ENCODE peak calls at places on chromosome 13, in seven cellular contexts. J is fibroblast of pulmonary artery, T is ascending aorta, H is A549, V is left lung, P is AG10803, M is mucosa of descending colon. E is an unnamed sample.

GRCh38 chr13:78147905-78148304 is 229.3 kb upstream of the EDNRB start:
- DNase-seq in P (peak), V (no peak), J (peak), H (peak), T (no peak), M (no peak), E (peak)

GRCh38 chr13:50085063-50085462 is 69.8 kb downstream of the KCNRG start:
- DNase-seq in V (no peak), J (peak), H (peak), T (no peak), P (no peak), M (no peak), E (peak)

GRCh38 chr13:45084515-45084914 is 35.8 kb upstream of the GTF2F2 start:
- DNase-seq in M (no peak), J (no peak), H (no peak), P (no peak), T (no peak), V (no peak), E (no peak)

GRCh38 chr13:73702419-73703071 is 431.7 kb downstream of the KLF12 start:
- DNase-seq in T (no peak), H (no peak), J (no peak), M (no peak), V (no peak), P (no peak), E (peak)

GRCh38 chr13:35936579-35936978 is 194.6 kb downstream of the DCLK1 start:
- DNase-seq in J (no peak), P (no peak), V (no peak), M (no peak), H (no peak), T (no peak), E (no peak)

GRCh38 chr13:66556306-66556705 is 673.8 kb downstream of the PCDH9 start:
- DNase-seq in V (no peak), T (no peak), H (no peak), M (no peak), P (peak), J (peak), E (no peak)

GRCh38 chr13:112510002-112510780 is 77.8 kb downstream of the TUBGCP3 start:
- DNase-seq in V (peak), H (peak), J (peak), P (peak), T (no peak), M (peak), E (peak)

GRCh38 chr13:113949546-113949945 is 24.3 kb downstream of the C13orf46 start:
- DNase-seq in H (no peak), T (no peak), M (no peak), P (no peak), J (no peak), V (no peak), E (no peak)

GRCh38 chr13:29905845-29906244 is 55.4 kb upstream of the UBL3 start:
- DNase-seq in V (peak), M (peak), J (peak), T (no peak), H (peak), P (peak), E (peak)

GRCh38 chr13:38636756-38637155 is 50.1 kb upstream of the FREM2 start:
- DNase-seq in T (no peak), V (no peak), M (peak), P (no peak), H (no peak), J (no peak), E (peak)

GRCh38 chr13:44703371-44703770 is 127.2 kb upstream of the TSC22D1 start:
- DNase-seq in M (no peak), J (peak), P (peak), H (no peak), T (no peak), V (no peak), E (peak)

GRCh38 chr13:21686761-21687391 is 16.0 kb downstream of the FGF9 start:
- DNase-seq in P (no peak), M (no peak), H (no peak), V (no peak), T (no peak), J (no peak), E (no peak)

GRCh38 chr13:81488021-81488420 is 1147.1 kb upstream of the SPRY2 start:
- DNase-seq in H (no peak), P (no peak), V (no peak), M (no peak), T (no peak), J (peak), E (no peak)

GRCh38 chr13:37058801-37059135 is 720 bp downstream of the SUPT20H start:
- DNase-seq in H (no peak), T (no peak), M (peak), P (no peak), J (no peak), V (no peak), E (peak)

GRCh38 chr13:113735750-113736149 is 23.3 kb upstream of the TMEM255B start:
- DNase-seq in T (no peak), M (no peak), H (no peak), P (no peak), J (no peak), V (no peak), E (no peak)

GRCh38 chr13:48636550-48636949 is 17.2 kb upstream of the CYSLTR2 start:
- DNase-seq in H (no peak), T (no peak), M (no peak), P (peak), J (peak), V (no peak), E (peak)

GRCh38 chr13:33676700-33677048 is 141.3 kb upstream of the RFC3 start:
- DNase-seq in P (peak), T (peak), J (peak), V (peak), H (peak), M (peak), E (peak)

GRCh38 chr13:42746846-42747245 is 34.5 kb upstream of the FAM216B start:
- DNase-seq in J (no peak), T (no peak), M (no peak), V (no peak), H (no peak), P (no peak), E (peak)

GRCh38 chr13:97307882-97308624 is 85.9 kb downstream of the MBNL2 start:
- DNase-seq in P (peak), M (no peak), V (no peak), H (peak), J (peak), T (no peak), E (peak)

GRCh38 chr13:78497702-78498319 is 105.5 kb downstream of the POU4F1 start:
- DNase-seq in P (no peak), T (no peak), M (no peak), J (no peak), V (no peak), H (no peak), E (no peak)

GRCh38 chr13:18944501-18945068 is 237.0 kb downstream of the TUBA3C start:
- DNase-seq in P (no peak), H (no peak), V (no peak), T (peak), M (no peak), J (no peak), E (no peak)

GRCh38 chr13:106612688-106613087 is 44.8 kb upstream of the ARGLU1 start:
- DNase-seq in H (no peak), T (no peak), V (no peak), P (peak), J (peak), M (peak), E (peak)

GRCh38 chr13:33452873-33453558 is 167.5 kb upstream of the STARD13 start:
- DNase-seq in H (no peak), T (no peak), P (no peak), V (no peak), J (no peak), M (no peak), E (no peak)

GRCh38 chr13:86399572-86399971 is 600.4 kb upstream of the SLITRK6 start:
- DNase-seq in H (no peak), P (no peak), V (no peak), M (no peak), T (no peak), J (no peak), E (no peak)

GRCh38 chr13:59823495-59823894 is 340.2 kb downstream of the DIAPH3 start:
- DNase-seq in P (peak), M (no peak), H (peak), J (peak), T (no peak), V (no peak), E (peak)

GRCh38 chr13:46588019-46588418 is 35.0 kb downstream of the LRCH1 start:
- DNase-seq in H (no peak), M (no peak), T (no peak), V (no peak), J (no peak), P (no peak), E (no peak)
- H3K4me3 ChIP-seq in H (no peak), M (no peak), T (no peak), V (no peak), J (no peak), P (no peak), E (no peak)

GRCh38 chr13:62019858-62020257 is 604.2 kb upstream of the PCDH20 start:
- DNase-seq in H (no peak), V (no peak), M (no peak), P (no peak), T (no peak), J (no peak), E (no peak)

DNA sequence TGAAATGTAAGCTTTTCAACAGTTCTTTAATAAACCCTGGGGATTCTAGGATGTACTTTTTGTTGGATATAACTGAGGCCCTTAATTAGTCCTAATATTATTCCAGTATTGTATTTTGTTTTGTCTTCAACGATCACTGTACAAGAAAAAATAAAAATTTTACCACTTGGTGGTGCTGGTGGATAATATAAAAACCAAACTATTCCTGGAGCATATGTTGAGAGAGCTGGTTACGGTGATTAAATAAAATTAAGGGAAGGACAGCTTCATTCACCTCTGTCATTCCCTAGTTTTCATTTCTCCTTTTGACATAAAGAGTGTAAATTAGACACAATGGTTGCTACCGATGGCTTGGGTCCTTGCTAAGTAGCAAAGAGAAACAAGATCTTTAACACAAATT is 598.6 kb upstream of the PCDH20 start:
- DNase-seq in M (no peak), T (no peak), J (peak), H (peak), V (no peak), P (no peak), E (peak)
- TF ChIP-seq CTCF in M (no peak), T (no peak), J (no peak), H (peak), V (no peak), P (no peak), E (peak)

DNA sequence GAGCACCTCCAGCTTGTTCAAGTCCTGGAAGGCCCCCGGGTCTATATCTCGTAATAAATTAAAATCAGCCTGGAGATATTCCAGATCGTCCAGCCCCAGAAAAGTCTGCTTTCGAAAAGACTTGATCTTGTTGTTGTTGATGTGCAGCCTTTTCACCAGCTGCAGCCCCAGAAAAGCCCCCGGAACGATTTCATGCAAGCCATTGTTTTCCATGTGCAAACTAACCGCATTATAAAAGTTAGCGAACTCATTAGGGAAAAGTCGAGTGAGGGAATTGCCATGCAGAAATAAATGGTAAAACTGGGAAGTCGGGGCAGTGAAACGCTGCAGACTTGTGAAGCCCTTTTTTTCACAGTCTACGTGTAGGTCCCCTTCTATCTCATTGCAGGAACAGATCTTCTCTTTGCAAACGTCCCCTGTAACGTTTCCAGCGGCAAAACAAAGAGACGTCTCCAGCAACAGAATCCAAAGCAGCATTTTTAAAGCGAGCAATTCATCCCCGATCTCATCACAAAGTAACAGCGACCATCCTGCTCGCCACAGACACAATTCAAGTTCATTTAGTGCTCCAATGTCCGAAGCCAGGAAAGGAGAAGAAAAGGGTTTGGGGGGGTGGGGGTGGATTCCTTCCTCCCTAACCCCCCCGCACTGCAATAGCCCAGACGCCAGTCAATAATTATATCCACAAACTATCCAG is 1.1 kb downstream of the SLITRK1 start:
- DNase-seq in M (no peak), P (no peak), H (no peak), J (no peak), T (no peak), V (no peak), E (no peak)
- H3K4me3 ChIP-seq in M (no peak), P (peak), H (peak), J (no peak), T (peak), V (no peak), E (peak)

GRCh38 chr13:94656766-94657165 is 55.1 kb downstream of the GPR180 start:
- DNase-seq in M (no peak), J (peak), V (no peak), T (no peak), P (peak), H (peak), E (peak)
- TF ChIP-seq CTCF in M (no peak), J (peak), V (no peak), T (no peak), P (peak), H (no peak), E (peak)

DNA sequence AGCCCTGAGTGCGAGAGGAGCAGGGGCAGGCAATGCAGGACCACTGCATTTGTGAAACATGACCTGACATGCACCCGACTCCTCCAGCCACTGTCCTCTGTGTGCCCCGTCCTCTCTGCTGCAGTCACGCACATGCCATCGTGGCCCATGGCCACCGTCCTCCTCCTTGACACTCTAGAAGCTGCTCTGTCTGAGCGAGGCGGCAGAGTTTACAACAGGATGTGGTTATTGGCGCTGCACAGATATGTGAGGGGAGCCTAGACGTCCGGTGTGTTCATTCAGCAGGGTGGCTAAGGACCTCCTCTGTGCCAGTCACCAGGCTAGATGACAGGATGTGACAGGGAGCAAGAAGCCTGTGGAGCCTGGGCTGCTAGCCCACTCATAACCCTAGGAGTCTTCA is 277.8 kb downstream of the FOXO1 start:
- DNase-seq in T (peak), M (peak), J (no peak), P (peak), H (no peak), V (peak), E (no peak)
- H3K4me3 ChIP-seq in T (no peak), M (no peak), J (no peak), P (no peak), H (no peak), V (no peak), E (no peak)

DNA sequence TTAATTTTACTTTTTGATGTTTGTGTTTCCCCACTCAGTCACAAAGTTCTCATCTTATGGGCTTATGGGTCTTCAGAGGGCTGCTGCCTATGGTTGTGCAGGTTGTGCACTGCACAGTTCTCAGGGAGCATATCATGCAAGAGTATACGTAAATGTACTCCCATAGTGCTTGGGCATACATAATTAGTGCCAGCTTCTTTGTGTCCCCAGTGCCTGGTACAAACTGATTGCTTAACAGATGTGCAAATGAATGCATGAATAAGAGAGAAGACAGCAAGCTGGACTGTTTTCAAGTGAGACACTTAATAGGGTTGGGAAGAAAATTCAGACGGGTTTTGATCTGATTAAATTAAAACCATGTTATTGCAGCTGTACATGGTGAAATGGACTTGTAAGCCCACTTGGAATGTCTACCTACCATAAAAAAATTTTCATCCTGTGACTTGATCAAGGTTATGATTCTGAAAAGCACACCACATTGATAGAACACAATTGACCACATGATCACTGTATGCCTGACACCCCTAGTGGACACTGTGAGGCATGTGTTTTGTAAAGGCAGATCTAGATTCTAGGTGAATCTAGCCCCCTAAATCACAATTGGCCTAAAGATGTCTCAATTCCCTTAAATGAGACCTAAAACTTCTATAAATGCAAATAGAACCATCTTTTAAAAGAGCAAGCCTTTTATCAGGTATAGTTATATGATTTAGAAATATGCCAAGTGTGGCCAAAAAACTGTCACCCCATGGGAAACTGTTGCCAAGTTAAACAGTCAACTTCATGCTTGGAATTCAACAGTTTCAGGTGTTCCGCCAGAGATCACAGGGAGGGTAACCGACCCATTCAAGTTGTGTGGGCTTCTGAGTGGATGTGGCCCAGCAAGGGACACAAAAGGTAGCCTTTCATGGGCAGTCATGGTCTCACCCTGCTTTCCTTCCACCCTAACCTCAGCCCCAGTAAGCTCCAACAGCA is 27.9 kb downstream of the FAM124A start:
- DNase-seq in P (no peak), M (no peak), V (no peak), H (no peak), J (no peak), T (no peak), E (no peak)
- TF ChIP-seq CTCF in P (peak), M (no peak), V (no peak), H (peak), J (peak), T (no peak), E (peak)